ENCODE peak calls at places on chromosomes 13 and 19, in seven cellular contexts. U is fibroblast of lung, T is PC-9, N is mammary epithelial cell, J is keratinocyte, G is H1, X is astrocyte. A is an unnamed sample. For H4K20me1, the result is how much of the 10 kb centered on the place peaks cover.

GRCh38 chr19:4068058-4068966 is 1.6 kb upstream of the ZBTB7A start:
- DNase-seq in U (no peak), T (no peak), N (no peak), J (no peak), G (no peak), X (no peak), A (peak)

GRCh38 chr19:50315773-50316448 is 13.3 kb downstream of the KCNC3 start:
- DNase-seq in U (no peak), T (no peak), N (no peak), J (no peak), G (peak), X (no peak), A (peak)

GRCh38 chr13:84867246-84867645 is 932.0 kb downstream of the SLITRK6 start:
- DNase-seq in U (no peak), T (no peak), N (peak), J (no peak), G (no peak), X (no peak), A (no peak)

GRCh38 chr19:48751835-48752510 is 468 bp downstream of the FUT1 start:
- DNase-seq in U (no peak), T (no peak), N (peak), J (no peak), G (no peak), X (no peak), A (no peak)

GRCh38 chr19:47765522-47766358 is 12.8 kb upstream of the SELENOW start:
- DNase-seq in U (peak), T (no peak), N (peak), J (no peak), G (peak), X (no peak), A (peak)

GRCh38 chr13:72163671-72164070 is 296.7 kb upstream of the DACH1 start:
- DNase-seq in U (peak), T (no peak), N (peak), J (no peak), G (no peak), X (peak), A (no peak)

GRCh38 chr19:2428756-2429711 is 1.6 kb upstream of the TIMM13 start:
- DNase-seq in U (no peak), T (no peak), N (no peak), J (no peak), G (no peak), X (no peak), A (no peak)

GRCh38 chr13:46698015-46698414 is 98.9 kb downstream of the ESD start:
- DNase-seq in U (no peak), T (no peak), N (no peak), J (no peak), G (no peak), X (no peak), A (no peak)

GRCh38 chr13:42221321-42221720 is 50.6 kb upstream of the AKAP11 start:
- DNase-seq in U (no peak), T (no peak), N (no peak), J (no peak), G (no peak), X (no peak), A (no peak)

GRCh38 chr13:66656050-66656449 is 574.1 kb downstream of the PCDH9 start:
- DNase-seq in U (no peak), T (no peak), N (no peak), J (no peak), G (no peak), X (no peak), A (no peak)

GRCh38 chr19:10871711-10872550 is 578 bp downstream of the CARM1 start:
- DNase-seq in U (no peak), T (no peak), N (peak), J (no peak), G (no peak), X (no peak), A (peak)

GRCh38 chr19:10292789-10293636 is 3.3 kb downstream of the ICAM5 start:
- DNase-seq in U (no peak), T (no peak), N (no peak), J (no peak), G (no peak), X (no peak), A (peak)

GRCh38 chr19:763181-763580 is 12.3 kb downstream of the MISP start:
- DNase-seq in U (no peak), T (no peak), N (no peak), J (no peak), G (no peak), X (no peak), A (no peak)

GRCh38 chr19:47225746-47226425 is 5.1 kb downstream of the BBC3 start:
- DNase-seq in U (peak), T (peak), N (peak), J (no peak), G (peak), X (peak), A (peak)

GRCh38 chr19:27393591-27393990 is 1819.4 kb downstream of the UQCRFS1 start:
- DNase-seq in U (no peak), T (no peak), N (no peak), J (no peak), G (no peak), X (no peak), A (no peak)

GRCh38 chr19:27392027-27392632 is 1820.8 kb downstream of the UQCRFS1 start:
- DNase-seq in U (no peak), T (no peak), N (no peak), J (no peak), G (no peak), X (no peak), A (no peak)
- TF ChIP-seq EZH2 in U (no peak), T (no peak), N (no peak), J (no peak), G (no peak), X (no peak), A (no peak)

GRCh38 chr19:6273701-6274601 is 5.8 kb downstream of the MLLT1 start:
- DNase-seq in U (peak), T (no peak), N (peak), J (no peak), G (no peak), X (peak), A (peak)
- H4K20me1 ChIP-seq in U (under half), T (under half), N (under half), J (half or more), G (half or more), X (half or more), A (under half)

GRCh38 chr13:28719656-28720055 is 886 bp upstream of the SLC46A3 start:
- DNase-seq in U (peak), T (no peak), N (peak), J (peak), G (no peak), X (peak), A (peak)
- H3K4me3 ChIP-seq in U (no peak), T (no peak), N (no peak), J (no peak), G (peak), X (peak), A (peak)

GRCh38 chr13:59360108-59360507 is 803.6 kb downstream of the DIAPH3 start:
- DNase-seq in U (no peak), T (no peak), N (no peak), J (no peak), G (no peak), X (no peak), A (no peak)
- TF ChIP-seq EZH2 in U (no peak), T (no peak), N (no peak), J (no peak), G (no peak), X (no peak), A (no peak)

GRCh38 chr19:32364040-32364439 is 18.6 kb downstream of the ZNF507 start:
- DNase-seq in U (no peak), T (no peak), N (no peak), J (no peak), G (no peak), X (no peak), A (no peak)
- H4K20me1 ChIP-seq in U (under half), T (under half), N (under half), J (under half), G (under half), X (half or more), A (under half)

DNA sequence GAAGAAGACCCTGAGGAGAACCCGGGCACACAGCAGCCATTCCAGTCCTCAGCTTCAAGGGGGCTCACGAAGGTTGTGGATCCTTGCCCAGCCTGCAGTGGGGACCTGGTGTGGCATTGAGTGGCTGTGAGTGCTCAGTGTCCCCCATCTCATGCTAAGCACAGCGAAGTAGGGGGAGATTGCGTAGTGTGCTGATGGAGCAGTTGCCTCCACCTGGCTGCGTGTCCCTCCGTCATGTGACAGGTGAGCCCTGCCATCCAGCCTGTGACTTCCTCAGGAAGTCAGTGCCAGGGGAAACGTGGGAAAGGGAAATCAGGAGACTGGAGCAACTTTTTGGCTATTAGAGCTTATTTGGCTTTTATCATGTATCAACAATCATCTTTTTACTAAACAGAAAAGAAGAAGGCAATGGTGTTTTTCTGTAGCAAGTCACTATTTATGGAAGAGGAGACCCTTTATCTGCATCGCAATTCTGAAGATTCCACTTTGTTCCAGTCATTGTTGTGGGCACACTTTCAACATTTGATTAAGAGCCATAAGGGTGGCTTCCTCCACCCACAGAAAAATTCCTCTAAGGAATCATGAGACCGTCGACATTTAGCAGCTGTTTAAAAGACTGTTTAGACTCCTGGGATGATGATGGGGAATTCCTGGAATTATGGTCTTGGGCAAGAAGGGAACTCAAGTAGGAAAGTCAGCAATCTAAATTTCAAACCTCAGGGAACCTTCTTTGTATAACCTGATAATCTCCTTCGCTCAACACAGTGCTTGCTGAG is 126.8 kb upstream of the SPATA13 start:
- DNase-seq in U (peak), T (no peak), N (no peak), J (no peak), G (no peak), X (peak), A (peak)
- H3K4me3 ChIP-seq in U (no peak), T (no peak), N (no peak), J (no peak), G (no peak), X (no peak), A (peak)